ENCODE peak calls at places on chromosomes 1 and 21, in six cellular contexts. A, K, P, C, M and N are unnamed samples.

GRCh38 chr1:15737324-15738319 is 1.6 kb downstream of the SLC25A34 start:
- DNase-seq in A (no peak), P (no peak), K (no peak), C (no peak), M (no peak), N (no peak)

GRCh38 chr1:156657161-156657970 is 15.4 kb downstream of the BCAN start:
- DNase-seq in A (peak; percentile 82), M (peak; percentile 90), P (peak; percentile 38), C (no peak), K (peak; percentile 79), N (no peak)

GRCh38 chr21:45990741-45991605 is 9.4 kb downstream of the COL6A1 start:
- DNase-seq in C (no peak), M (no peak), P (peak; percentile 1), A (no peak), K (peak; percentile 10), N (no peak)

GRCh38 chr1:19407494-19408096 is 77.7 kb downstream of the CAPZB start:
- DNase-seq in K (no peak), C (no peak), A (no peak), M (no peak), P (no peak), N (no peak)

GRCh38 chr21:18164933-18165332 is 79.7 kb upstream of the CHODL start:
- DNase-seq in P (no peak), C (no peak), K (no peak), A (no peak), M (no peak), N (no peak)

GRCh38 chr1:177479600-177479999 is 308.8 kb downstream of the BRINP2 start:
- DNase-seq in A (no peak), C (no peak), K (no peak), M (no peak), P (no peak), N (no peak)

GRCh38 chr1:28064064-28064463 is 24.3 kb downstream of the EYA3 start:
- DNase-seq in P (no peak), A (no peak), C (no peak), K (no peak), M (no peak), N (no peak)

GRCh38 chr1:204447220-204447619 is 35.6 kb upstream of the PPP1R15B start:
- DNase-seq in C (no peak), M (no peak), P (no peak), K (no peak), A (no peak), N (no peak)

GRCh38 chr1:169348356-169349036 is 19.1 kb downstream of the NME7 start:
- DNase-seq in M (no peak), P (no peak), C (peak; percentile 57), K (no peak), A (no peak), N (peak; percentile 45)

GRCh38 chr1:167707942-167708341 is 13.8 kb upstream of the MPZL1 start:
- DNase-seq in A (no peak), C (no peak), P (no peak), M (no peak), K (no peak), N (no peak)

GRCh38 chr1:102742426-102742825 is 365.9 kb downstream of the COL11A1 start:
- DNase-seq in M (no peak), C (no peak), A (no peak), P (no peak), K (no peak), N (no peak)

GRCh38 chr21:17802568-17802967 is 16.6 kb downstream of the C21orf91 start:
- DNase-seq in C (no peak), M (no peak), A (no peak), P (no peak), K (no peak), N (no peak)

GRCh38 chr1:210707300-210707699 is 378.6 kb downstream of the HHAT start:
- DNase-seq in A (no peak), C (no peak), M (no peak), K (no peak), P (no peak), N (no peak)

GRCh38 chr1:39194398-39195051 is 10.0 kb upstream of the MACF1 start:
- DNase-seq in M (no peak), C (no peak), P (no peak), A (no peak), K (no peak), N (no peak)

GRCh38 chr1:77542784-77543183 is 139.7 kb downstream of the ZZZ3 start:
- DNase-seq in C (no peak), M (no peak), A (no peak), K (no peak), P (no peak), N (no peak)

GRCh38 chr1:118039170-118039569 is 109.6 kb downstream of the WDR3 start:
- DNase-seq in M (no peak), A (no peak), K (no peak), C (no peak), P (no peak), N (no peak)

GRCh38 chr1:89552481-89553194 is 28.0 kb downstream of the LRRC8B start:
- DNase-seq in C (no peak), A (no peak), P (no peak), K (no peak), M (no peak), N (no peak)

GRCh38 chr1:161115132-161115711 is 2.6 kb downstream of the PFDN2 start:
- DNase-seq in K (no peak), P (no peak), M (no peak), C (peak; percentile 95), A (no peak), N (no peak)

GRCh38 chr1:41235893-41236292 is 6.2 kb downstream of the SCMH1 start:
- DNase-seq in P (no peak), A (no peak), M (no peak), C (no peak), K (no peak), N (no peak)

GRCh38 chr1:74505133-74505532 is 7.3 kb downstream of the LRRC53 start:
- DNase-seq in M (no peak), K (no peak), A (no peak), C (no peak), P (no peak), N (peak; percentile 58)

DNA sequence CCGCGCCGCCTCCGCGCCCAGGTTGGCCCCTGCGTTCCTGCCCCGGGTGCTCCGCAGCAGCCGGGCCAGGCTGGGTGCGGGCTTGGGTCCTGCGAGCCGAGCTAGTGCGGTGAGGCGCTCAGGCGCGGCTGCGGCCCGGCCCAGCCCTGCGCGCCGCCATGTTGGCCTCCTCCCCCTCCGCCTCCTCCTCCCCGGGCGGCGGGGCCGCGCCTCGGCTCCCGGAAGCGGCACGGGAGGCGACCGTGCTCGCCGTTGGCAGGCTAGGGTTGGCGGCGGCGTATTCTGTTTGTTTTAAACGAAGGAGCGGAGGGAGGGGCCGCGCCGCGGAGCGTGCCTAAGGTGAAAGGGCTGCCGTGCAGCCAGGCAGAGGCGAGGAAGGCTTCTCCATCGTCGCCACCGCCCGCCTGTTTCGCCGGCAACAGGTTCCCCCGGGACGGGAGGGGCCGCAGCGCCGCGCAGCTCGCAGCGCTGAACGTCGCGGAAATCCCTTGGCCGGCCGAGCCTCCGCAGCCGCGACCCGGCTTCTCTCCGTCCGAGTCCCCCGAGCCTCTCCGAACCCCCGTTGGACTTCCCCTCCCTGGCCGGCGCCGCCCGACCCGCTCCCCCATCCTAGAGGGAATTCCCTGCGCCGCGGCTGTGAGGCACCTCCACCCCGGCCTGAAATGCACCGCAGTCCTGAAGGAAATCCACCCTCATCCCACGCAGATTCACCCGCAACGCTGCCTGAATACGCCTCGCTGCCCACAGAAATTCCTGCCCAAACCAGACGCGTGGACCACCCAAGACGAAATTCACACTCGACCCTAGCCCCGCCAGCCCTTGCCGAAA is at the start of gene USP24:
- DNase-seq in P (no peak), M (peak; percentile 93), K (peak; percentile 87), A (peak; percentile 91), C (peak; percentile 39), N (peak; percentile 81)
- H3K4me1 ChIP-seq in P (peaks cover 31% of the 10 kb centered on the region), M (peaks cover 18% of the 10 kb centered on the region), K (peaks cover 35% of the 10 kb centered on the region), A (peaks cover 60% of the 10 kb centered on the region), C (peaks cover 13% of the 10 kb centered on the region), N (peaks cover 21% of the 10 kb centered on the region)

DNA sequence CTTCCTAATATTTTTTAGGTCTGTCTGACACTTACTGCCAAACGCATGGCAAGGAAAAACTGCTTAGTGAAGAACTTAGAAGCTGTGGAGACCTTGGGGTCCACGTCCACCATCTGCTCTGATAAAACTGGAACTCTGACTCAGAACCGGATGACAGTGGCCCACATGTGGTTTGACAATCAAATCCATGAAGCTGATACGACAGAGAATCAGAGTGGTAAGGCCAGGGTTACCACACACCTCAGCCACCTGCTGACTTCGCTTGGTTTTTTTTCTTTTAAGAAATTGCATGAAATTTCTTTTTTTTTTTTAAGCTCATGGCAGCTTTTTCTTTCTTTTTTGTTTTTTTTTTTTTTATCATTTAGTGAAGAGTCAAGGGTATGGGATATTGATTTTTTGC is 17.2 kb downstream of the ATP1A1 start:
- DNase-seq in K (no peak), P (no peak), M (no peak), A (no peak), C (no peak), N (no peak)
- H3K4me1 ChIP-seq in K (peaks cover 43% of the 10 kb centered on the region), P (no peaks in the 10 kb centered on the region), M (peaks cover 9% of the 10 kb centered on the region), A (no peaks in the 10 kb centered on the region), C (no peaks in the 10 kb centered on the region), N (no peaks in the 10 kb centered on the region)

DNA sequence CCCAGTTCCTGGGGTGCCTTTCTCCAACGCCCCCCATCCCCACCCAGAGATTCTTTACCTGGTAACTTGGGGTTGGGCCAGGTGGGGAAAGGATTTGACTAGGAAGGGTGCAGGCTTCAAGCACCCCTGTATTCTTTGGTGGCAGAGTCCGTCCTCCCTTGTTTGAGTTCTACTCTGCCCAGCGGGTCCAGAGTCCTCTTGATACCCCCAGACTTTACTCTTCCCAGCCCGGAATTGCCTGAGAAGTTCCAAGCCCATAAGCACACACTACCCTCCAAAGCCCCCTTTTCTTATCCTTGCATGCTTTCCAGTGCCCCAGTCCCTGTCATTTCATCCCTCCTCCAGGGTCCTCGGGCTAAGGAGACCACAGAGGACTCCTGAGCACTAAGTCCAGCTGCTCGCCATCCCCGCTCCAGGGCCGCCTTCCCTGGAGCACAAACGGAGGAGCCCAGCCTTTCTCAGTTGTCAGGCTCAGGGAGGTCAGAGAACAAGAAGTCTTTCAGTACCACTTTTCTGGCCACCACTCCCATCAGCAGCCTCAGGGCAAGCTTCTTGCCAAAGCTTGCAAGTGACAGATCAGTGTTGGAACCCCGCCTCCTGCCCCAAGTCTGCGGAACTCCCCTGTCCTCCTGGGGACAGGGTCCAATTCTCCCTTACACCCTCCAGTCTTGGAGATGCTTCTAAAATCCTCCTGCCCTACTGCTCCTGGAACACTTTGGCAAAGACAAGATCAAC is 12.2 kb downstream of the SLC45A3 start:
- DNase-seq in A (no peak), M (no peak), K (no peak), P (no peak), C (no peak), N (no peak)
- H3K4me1 ChIP-seq in A (peaks cover 37% of the 10 kb centered on the region), M (no peaks in the 10 kb centered on the region), K (peaks cover 18% of the 10 kb centered on the region), P (peaks cover 5% of the 10 kb centered on the region), C (peaks cover 53% of the 10 kb centered on the region), N (peaks cover 41% of the 10 kb centered on the region)

GRCh38 chr1:198725090-198725489 is 86.2 kb downstream of the PTPRC start:
- DNase-seq in A (no peak), C (no peak), M (no peak), K (no peak), P (no peak), N (no peak)
- H3K4me1 ChIP-seq in A (no peaks in the 10 kb centered on the region), C (no peaks in the 10 kb centered on the region), M (no peaks in the 10 kb centered on the region), K (peaks cover 1% of the 10 kb centered on the region), P (no peaks in the 10 kb centered on the region), N (no peaks in the 10 kb centered on the region)

GRCh38 chr1:159587461-159587951 is at the start of gene APCS:
- DNase-seq in P (no peak), C (no peak), A (no peak), M (no peak), K (peak; percentile 16), N (no peak)

GRCh38 chr1:159581422-159581821 is 6.2 kb upstream of the APCS start:
- DNase-seq in C (no peak), M (no peak), A (no peak), K (no peak), P (no peak), N (no peak)

GRCh38 chr1:159580340-159580739 is 7.3 kb upstream of the APCS start:
- DNase-seq in A (no peak), C (no peak), M (no peak), K (no peak), P (no peak), N (no peak)

GRCh38 chr1:159584536-159584935 is 3.1 kb upstream of the APCS start:
- DNase-seq in C (no peak), K (no peak), M (no peak), P (no peak), A (no peak), N (no peak)
- H3K4me1 ChIP-seq in C (no peaks in the 10 kb centered on the region), K (no peaks in the 10 kb centered on the region), M (no peaks in the 10 kb centered on the region), P (no peaks in the 10 kb centered on the region), A (no peaks in the 10 kb centered on the region), N (no peaks in the 10 kb centered on the region)